ENCODE peak calls at places on chromosome 20, in seven cellular contexts. N is CD8-positive, alpha-beta T cell; W is OCI-LY7; R is fibroblast of the aortic adventitia; H is activated T-cell treated with anti-CD3 and anti-CD28 coated beads, Interleukin-2, amount 50 U/mL, for 72 hours; G is progenitor cell of endocrine pancreas; I is stimulated activated CD8-positive, alpha-beta memory T cell treated with anti-CD3 and anti-CD28 coated beads, Interleukin-2, amount 100 ng/mL, for 1 hour. K is an unnamed sample.

GRCh38 chr20:52340036-52340634 is 148.6 kb upstream of the ZFP64 start:
- DNase-seq in N (no peak), W (no peak), R (no peak), H (no peak), G (no peak), I (no peak), K (no peak)

GRCh38 chr20:47821481-47822100 is 36.3 kb upstream of the SULF2 start:
- DNase-seq in N (no peak), W (no peak), R (no peak), H (no peak), G (no peak), I (no peak), K (peak)

GRCh38 chr20:41058007-41058673 is 29.5 kb downstream of the TOP1 start:
- DNase-seq in N (no peak), W (no peak), R (peak), H (no peak), G (no peak), I (no peak), K (peak)

GRCh38 chr20:2692886-2693285 is 306 bp downstream of the EBF4 start:
- DNase-seq in N (no peak), W (peak), R (no peak), H (peak), G (no peak), I (no peak), K (no peak)

GRCh38 chr20:32678948-32679347 is 5.2 kb upstream of the C20orf203 start:
- DNase-seq in N (no peak), W (no peak), R (peak), H (no peak), G (no peak), I (no peak), K (no peak)

GRCh38 chr20:48709744-48710143 is 118.1 kb downstream of the PREX1 start:
- DNase-seq in N (no peak), W (no peak), R (peak), H (no peak), G (no peak), I (no peak), K (no peak)

GRCh38 chr20:45138451-45139300 is 14.4 kb upstream of the WFDC12 start:
- DNase-seq in N (peak), W (peak), R (no peak), H (peak), G (peak), I (no peak), K (peak)

GRCh38 chr20:54148947-54149764 is 24.6 kb downstream of the CYP24A1 start:
- DNase-seq in N (no peak), W (no peak), R (no peak), H (no peak), G (no peak), I (no peak), K (peak)

GRCh38 chr20:49868964-49869363 is 46.4 kb downstream of the SPATA2 start:
- DNase-seq in N (no peak), W (no peak), R (no peak), H (no peak), G (no peak), I (no peak), K (no peak)

GRCh38 chr20:33655164-33655563 is 7.0 kb upstream of the C20orf144 start:
- DNase-seq in N (no peak), W (no peak), R (no peak), H (no peak), G (no peak), I (no peak), K (no peak)

GRCh38 chr20:19531446-19531845 is 226.6 kb upstream of the RIN2 start:
- DNase-seq in N (no peak), W (no peak), R (no peak), H (no peak), G (no peak), I (no peak), K (no peak)

GRCh38 chr20:56656632-56657031 is 27.5 kb downstream of the TFAP2C start:
- DNase-seq in N (no peak), W (no peak), R (no peak), H (no peak), G (no peak), I (no peak), K (no peak)

GRCh38 chr20:5090191-5090590 is 29.6 kb downstream of the PCNA start:
- DNase-seq in N (no peak), W (peak), R (no peak), H (no peak), G (no peak), I (no peak), K (no peak)

GRCh38 chr20:57991211-57991841 is 237.1 kb downstream of the ANKRD60 start:
- DNase-seq in N (no peak), W (no peak), R (peak), H (peak), G (no peak), I (no peak), K (no peak)

GRCh38 chr20:56702931-56703840 is 74.1 kb downstream of the TFAP2C start:
- DNase-seq in N (no peak), W (no peak), R (no peak), H (no peak), G (no peak), I (no peak), K (no peak)

GRCh38 chr20:41364236-41364855 is 2.3 kb downstream of the EMILIN3 start:
- DNase-seq in N (no peak), W (no peak), R (no peak), H (no peak), G (no peak), I (no peak), K (no peak)

GRCh38 chr20:53220482-53221307 is 248.5 kb downstream of the TSHZ2 start:
- DNase-seq in N (no peak), W (no peak), R (no peak), H (no peak), G (no peak), I (no peak), K (no peak)

GRCh38 chr20:25239387-25240370 is 8.2 kb upstream of the PYGB start:
- DNase-seq in N (no peak), W (peak), R (no peak), H (no peak), G (no peak), I (no peak), K (no peak)

GRCh38 chr20:59579404-59580207 is 24.7 kb upstream of the PHACTR3 start:
- DNase-seq in N (no peak), W (no peak), R (no peak), H (no peak), G (no peak), I (no peak), K (no peak)

GRCh38 chr20:23624307-23624706 is 13.4 kb downstream of the CST3 start:
- DNase-seq in N (no peak), W (no peak), R (peak), H (no peak), G (no peak), I (no peak), K (no peak)

GRCh38 chr20:25286917-25287316 is 39.0 kb downstream of the PYGB start:
- DNase-seq in N (no peak), W (no peak), R (no peak), H (no peak), G (no peak), I (no peak), K (no peak)

GRCh38 chr20:35088231-35088794 is 4.3 kb downstream of the TRPC4AP start:
- DNase-seq in N (no peak), W (no peak), R (peak), H (no peak), G (no peak), I (no peak), K (no peak)

GRCh38 chr20:35887393-35888064 is 66.8 kb downstream of the SCAND1 start:
- DNase-seq in N (no peak), W (no peak), R (no peak), H (no peak), G (no peak), I (no peak), K (no peak)

GRCh38 chr20:37526238-37526838 is 1.3 kb downstream of the BLCAP start:
- DNase-seq in N (no peak), W (peak), R (peak), H (no peak), G (no peak), I (no peak), K (no peak)

GRCh38 chr20:51345601-51346101 is 196.9 kb downstream of the NFATC2 start:
- DNase-seq in N (no peak), W (no peak), R (peak), H (no peak), G (no peak), I (no peak), K (no peak)

GRCh38 chr20:63315982-63316491 is 23.1 kb downstream of the COL20A1 start:
- DNase-seq in N (no peak), W (no peak), R (no peak), H (no peak), G (no peak), I (no peak), K (no peak)

GRCh38 chr20:58141496-58141895 is 87.0 kb downstream of the ANKRD60 start:
- DNase-seq in N (no peak), W (no peak), R (no peak), H (no peak), G (no peak), I (no peak), K (no peak)

GRCh38 chr20:41352666-41353065 is 12.0 kb downstream of the LPIN3 start:
- DNase-seq in N (no peak), W (no peak), R (no peak), H (no peak), G (no peak), I (no peak), K (no peak)